ENCODE peak calls at places on chromosomes 5 and 9, in four cellular contexts. One of them, this sample, is unnamed.

GRCh38 chr5:150401376-150402201 is 11.1 kb downstream of the CD74 start:
- DNase-seq in heart right ventricle: no peak
- DNase-seq in tibial artery: no peak
- DNase-seq in Peyer's patch: no peak
- DNase-seq in this sample: no peak

GRCh38 chr5:140926211-140926902 is at the start of gene PCDHAC1:
- DNase-seq in tibial artery: peak
- DNase-seq in Peyer's patch: peak
- DNase-seq in heart right ventricle: peak
- DNase-seq in this sample: peak

GRCh38 chr9:124625084-124625483 is 117.9 kb upstream of the NR5A1 start:
- DNase-seq in tibial artery: no peak
- DNase-seq in Peyer's patch: no peak
- DNase-seq in heart right ventricle: no peak
- DNase-seq in this sample: no peak

GRCh38 chr5:179161901-179162300 is 101.7 kb downstream of the ZNF354C start:
- DNase-seq in heart right ventricle: no peak
- DNase-seq in tibial artery: peak
- DNase-seq in Peyer's patch: no peak
- DNase-seq in this sample: no peak

GRCh38 chr5:50751064-50751657 is 84.7 kb downstream of the PARP8 start:
- DNase-seq in Peyer's patch: peak
- DNase-seq in tibial artery: no peak
- DNase-seq in heart right ventricle: peak
- DNase-seq in this sample: no peak

GRCh38 chr9:124346347-124347163 is 68.7 kb downstream of the PSMB7 start:
- DNase-seq in Peyer's patch: no peak
- DNase-seq in tibial artery: no peak
- DNase-seq in heart right ventricle: no peak
- DNase-seq in this sample: peak

GRCh38 chr9:72586388-72587160 is 65.2 kb downstream of the TMC1 start:
- DNase-seq in tibial artery: no peak
- DNase-seq in Peyer's patch: peak
- DNase-seq in heart right ventricle: no peak
- DNase-seq in this sample: peak

GRCh38 chr9:81687521-81688261 is 1.7 kb downstream of the TLE1 start:
- DNase-seq in Peyer's patch: peak
- DNase-seq in tibial artery: peak
- DNase-seq in heart right ventricle: peak
- DNase-seq in this sample: peak

GRCh38 chr9:89864257-89864656 is 259.4 kb downstream of the GADD45G start:
- DNase-seq in Peyer's patch: peak
- DNase-seq in heart right ventricle: no peak
- DNase-seq in tibial artery: peak
- DNase-seq in this sample: no peak

GRCh38 chr5:86917117-86917579 is 299.4 kb downstream of the COX7C start:
- DNase-seq in heart right ventricle: peak
- DNase-seq in Peyer's patch: no peak
- DNase-seq in tibial artery: no peak
- DNase-seq in this sample: no peak

GRCh38 chr5:69046375-69046957 is 47.3 kb upstream of the SLC30A5 start:
- DNase-seq in heart right ventricle: no peak
- DNase-seq in Peyer's patch: no peak
- DNase-seq in tibial artery: no peak
- DNase-seq in this sample: no peak

GRCh38 chr5:76426391-76426802 is 23.3 kb downstream of the IQGAP2 start:
- DNase-seq in Peyer's patch: no peak
- DNase-seq in tibial artery: no peak
- DNase-seq in heart right ventricle: no peak
- DNase-seq in this sample: no peak

GRCh38 chr5:115948013-115948605 is 14.2 kb upstream of the LVRN start:
- DNase-seq in Peyer's patch: no peak
- DNase-seq in tibial artery: no peak
- DNase-seq in heart right ventricle: no peak
- DNase-seq in this sample: no peak

GRCh38 chr9:19521205-19521604 is 112.4 kb downstream of the ACER2 start:
- DNase-seq in tibial artery: no peak
- DNase-seq in Peyer's patch: no peak
- DNase-seq in heart right ventricle: no peak
- DNase-seq in this sample: no peak
- TF ChIP-seq CTCF in tibial artery: no peak
- TF ChIP-seq CTCF in Peyer's patch: no peak
- TF ChIP-seq CTCF in heart right ventricle: no peak
- TF ChIP-seq CTCF in this sample: no peak

GRCh38 chr5:172791291-172791690 is 20.3 kb upstream of the DUSP1 start:
- DNase-seq in heart right ventricle: no peak
- DNase-seq in tibial artery: peak
- DNase-seq in Peyer's patch: no peak
- DNase-seq in this sample: no peak
- H3K27ac ChIP-seq in heart right ventricle: no peak
- H3K27ac ChIP-seq in tibial artery: peak
- H3K27ac ChIP-seq in Peyer's patch: no peak
- H3K27ac ChIP-seq in this sample: peak

GRCh38 chr5:15285901-15286583 is 213.9 kb upstream of the FBXL7 start:
- DNase-seq in heart right ventricle: peak
- DNase-seq in tibial artery: no peak
- DNase-seq in Peyer's patch: no peak
- DNase-seq in this sample: no peak

GRCh38 chr5:15286659-15287058 is 213.3 kb upstream of the FBXL7 start:
- DNase-seq in tibial artery: no peak
- DNase-seq in Peyer's patch: no peak
- DNase-seq in heart right ventricle: peak
- DNase-seq in this sample: no peak

DNA sequence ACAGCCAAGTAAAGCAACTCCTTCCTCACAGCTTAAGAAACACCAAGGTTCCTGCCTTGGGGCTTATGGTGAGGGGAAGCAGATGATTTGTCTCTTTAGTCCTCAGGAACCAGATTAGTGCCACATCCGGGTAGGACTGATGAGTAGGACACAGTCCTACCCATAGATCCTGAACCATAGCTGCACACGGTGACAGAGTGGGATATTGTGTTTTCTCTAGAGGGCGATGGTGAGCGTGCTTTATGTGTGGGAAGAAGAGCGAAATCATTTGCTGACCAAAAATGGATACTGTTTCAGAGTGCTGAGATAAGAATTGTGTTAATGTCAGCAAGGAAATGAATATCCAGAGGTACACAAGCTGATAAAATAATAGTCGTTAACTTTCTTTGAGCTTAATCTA is 209.0 kb upstream of the FBXL7 start:
- DNase-seq in Peyer's patch: no peak
- DNase-seq in tibial artery: no peak
- DNase-seq in heart right ventricle: no peak
- DNase-seq in this sample: no peak
- TF ChIP-seq CTCF in Peyer's patch: no peak
- TF ChIP-seq CTCF in tibial artery: no peak
- TF ChIP-seq CTCF in heart right ventricle: no peak
- TF ChIP-seq CTCF in this sample: no peak

GRCh38 chr5:124902097-124902821 is 155.8 kb upstream of the ZNF608 start:
- DNase-seq in Peyer's patch: peak
- DNase-seq in heart right ventricle: no peak
- DNase-seq in tibial artery: no peak
- DNase-seq in this sample: no peak
- H3K27ac ChIP-seq in Peyer's patch: peak
- H3K27ac ChIP-seq in heart right ventricle: no peak
- H3K27ac ChIP-seq in tibial artery: no peak
- H3K27ac ChIP-seq in this sample: no peak

DNA sequence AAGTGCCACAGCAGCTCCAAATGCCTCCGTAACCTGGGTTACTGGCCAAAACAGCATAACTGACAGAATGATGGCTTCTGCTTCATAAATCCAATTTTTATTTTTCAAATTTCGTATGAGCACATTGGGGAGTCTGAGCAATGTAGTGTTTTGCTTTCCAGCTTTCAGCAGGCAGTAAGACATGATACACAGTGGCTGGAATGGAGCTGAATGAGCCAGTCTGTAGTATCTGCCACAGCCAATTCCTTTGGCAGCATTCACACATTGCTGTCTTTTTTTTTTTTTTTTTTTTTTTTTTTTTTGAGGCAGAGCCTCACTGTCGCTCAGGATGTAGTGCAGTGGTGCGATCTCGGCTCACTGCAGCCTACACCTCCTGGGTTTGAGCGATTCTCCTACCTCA is 36.0 kb upstream of the NPM1 start:
- DNase-seq in Peyer's patch: no peak
- DNase-seq in heart right ventricle: no peak
- DNase-seq in tibial artery: no peak
- DNase-seq in this sample: no peak
- TF ChIP-seq CTCF in Peyer's patch: no peak
- TF ChIP-seq CTCF in heart right ventricle: no peak
- TF ChIP-seq CTCF in tibial artery: no peak
- TF ChIP-seq CTCF in this sample: no peak

DNA sequence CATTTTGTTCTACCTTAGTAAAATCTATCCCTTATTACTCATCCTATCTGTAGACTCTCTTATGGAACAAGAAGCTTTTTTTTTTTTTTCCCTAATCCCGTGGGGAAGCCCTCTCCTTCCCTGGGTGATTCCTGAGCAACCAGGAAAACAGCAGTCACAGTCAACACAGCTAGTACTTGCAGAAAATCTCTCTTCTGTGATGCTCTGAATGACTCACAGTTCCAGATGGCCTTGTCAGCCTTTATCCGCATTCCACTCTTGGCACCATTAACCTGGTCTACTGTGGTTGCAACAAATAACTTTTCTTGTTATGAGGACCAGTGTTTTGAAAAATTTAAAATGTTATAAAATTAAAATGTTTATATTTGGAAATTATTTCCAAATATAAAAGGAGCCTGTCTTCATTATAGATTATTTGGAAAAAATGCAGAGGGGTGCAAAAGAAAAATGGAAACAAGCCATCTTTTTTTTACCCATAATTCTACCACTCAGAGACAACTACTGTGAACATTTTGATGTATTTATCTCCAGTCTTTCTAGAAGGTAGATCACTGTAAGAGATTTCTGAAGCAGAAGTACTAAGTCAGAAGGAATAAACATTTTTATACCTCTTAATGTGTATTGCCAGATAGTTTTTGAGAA is 486.7 kb downstream of the RAB3C start:
- DNase-seq in Peyer's patch: no peak
- DNase-seq in heart right ventricle: peak
- DNase-seq in tibial artery: no peak
- DNase-seq in this sample: no peak
- H3K27ac ChIP-seq in Peyer's patch: no peak
- H3K27ac ChIP-seq in heart right ventricle: no peak
- H3K27ac ChIP-seq in tibial artery: no peak
- H3K27ac ChIP-seq in this sample: peak

DNA sequence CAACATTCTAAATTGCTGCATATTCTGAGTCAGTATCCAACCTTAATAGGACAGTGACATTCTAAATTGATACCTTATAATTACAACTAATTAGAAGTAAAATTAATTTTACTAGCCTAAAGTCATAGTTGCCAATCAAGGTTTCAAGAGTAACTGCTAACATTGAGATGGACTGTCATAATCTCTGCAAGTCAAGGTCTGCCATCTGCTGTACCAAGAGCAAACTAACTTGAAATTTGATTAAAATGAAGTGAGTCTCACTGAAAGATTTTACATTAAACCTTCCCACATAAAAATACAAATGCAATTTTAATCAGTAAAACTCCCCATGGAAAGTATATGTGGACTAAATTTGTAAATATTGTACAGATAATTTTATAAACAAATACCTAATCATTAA is 235.3 kb downstream of the PRDM9 start:
- DNase-seq in heart right ventricle: no peak
- DNase-seq in Peyer's patch: no peak
- DNase-seq in tibial artery: no peak
- DNase-seq in this sample: no peak
- TF ChIP-seq CTCF in heart right ventricle: no peak
- TF ChIP-seq CTCF in Peyer's patch: no peak
- TF ChIP-seq CTCF in tibial artery: no peak
- TF ChIP-seq CTCF in this sample: peak

This sample was measured in RWPE2.